ENCODE peak calls at places on chromosomes 6 and 20, in nine cellular contexts. D is body of pancreas, Y is omental fat pad, I is lower leg skin, K is Peyer's patch, H is esophagus squamous epithelium, W is HFFc6, C is choroid plexus epithelial cell, T is tibial artery. G is an unnamed sample.

GRCh38 chr6:53793318-53793975 is 1.4 kb upstream of the LRRC1 start:
- DNase-seq in D (peak), Y (no peak), I (peak), K (peak), H (no peak), W (peak), C (peak), T (peak), G (peak)

GRCh38 chr6:27495386-27496135 is 22.7 kb upstream of the ZNF184 start:
- DNase-seq in D (peak), Y (no peak), I (no peak), K (no peak), H (no peak), W (peak), C (peak), T (peak), G (no peak)

GRCh38 chr6:26003102-26003694 is 40.6 kb downstream of the TRIM38 start:
- DNase-seq in D (peak), Y (peak), I (peak), K (peak), H (no peak), W (peak), C (peak), T (peak), G (peak)

GRCh38 chr20:63032026-63032800 is 25.4 kb upstream of the BHLHE23 start:
- DNase-seq in D (no peak), Y (no peak), I (no peak), K (no peak), H (no peak), W (no peak), C (no peak), T (no peak), G (no peak)

GRCh38 chr20:61797971-61798411 is 267.7 kb downstream of the TAF4 start:
- DNase-seq in D (no peak), Y (no peak), I (no peak), K (no peak), H (no peak), W (no peak), C (no peak), T (no peak), G (no peak)

GRCh38 chr6:169970306-169970988 is 219.0 kb downstream of the ERMARD start:
- DNase-seq in D (peak), Y (no peak), I (no peak), K (no peak), H (no peak), W (no peak), C (no peak), T (no peak), G (no peak)

GRCh38 chr20:48278961-48279481 is 493.7 kb upstream of the SULF2 start:
- DNase-seq in D (no peak), Y (no peak), I (no peak), K (no peak), H (no peak), W (no peak), C (peak), T (no peak), G (no peak)

GRCh38 chr20:45821942-45822341 is 5.2 kb downstream of the TNNC2 start:
- DNase-seq in D (no peak), Y (no peak), I (no peak), K (no peak), H (no peak), W (no peak), C (no peak), T (no peak), G (no peak)

GRCh38 chr6:56938634-56939294 is 16.1 kb upstream of the BEND6 start:
- DNase-seq in D (no peak), Y (peak), I (no peak), K (no peak), H (no peak), W (peak), C (peak), T (peak), G (no peak)

GRCh38 chr6:30091577-30092381 is 16.2 kb upstream of the RNF39 start:
- DNase-seq in D (no peak), Y (no peak), I (no peak), K (no peak), H (no peak), W (peak), C (peak), T (no peak), G (no peak)

GRCh38 chr6:147390909-147391536 is 117.5 kb upstream of the SAMD5 start:
- DNase-seq in D (no peak), Y (no peak), I (no peak), K (no peak), H (no peak), W (peak), C (peak), T (no peak), G (no peak)
- TF ChIP-seq CTCF in D (no peak), Y (no peak), I (no peak), K (peak), H (peak), W (peak), C (peak), T (no peak), G (peak)

GRCh38 chr6:8065519-8065911 is 1.3 kb upstream of the BLOC1S5 start:
- DNase-seq in D (no peak), Y (no peak), I (no peak), K (no peak), H (no peak), W (no peak), C (no peak), T (no peak), G (no peak)

GRCh38 chr6:8066108-8066507 is 1.9 kb upstream of the BLOC1S5 start:
- DNase-seq in D (no peak), Y (no peak), I (no peak), K (no peak), H (no peak), W (no peak), C (no peak), T (no peak), G (no peak)

GRCh38 chr6:8064638-8065518 is 689 bp upstream of the BLOC1S5 start:
- DNase-seq in D (no peak), Y (no peak), I (no peak), K (no peak), H (no peak), W (no peak), C (no peak), T (no peak), G (no peak)

GRCh38 chr6:8061736-8062135 is 2.5 kb downstream of the BLOC1S5 start:
- DNase-seq in D (no peak), Y (no peak), I (no peak), K (no peak), H (no peak), W (no peak), C (no peak), T (no peak), G (no peak)

GRCh38 chr6:8063762-8064637 is at the start of gene BLOC1S5:
- DNase-seq in D (peak), Y (peak), I (peak), K (peak), H (peak), W (peak), C (peak), T (peak), G (peak)
- TF ChIP-seq CTCF in D (no peak), Y (no peak), I (no peak), K (no peak), H (peak), W (peak), C (no peak), T (no peak), G (peak)

GRCh38 chr6:12149944-12150510 is 137.9 kb downstream of the HIVEP1 start:
- DNase-seq in D (no peak), Y (no peak), I (no peak), K (no peak), H (no peak), W (no peak), C (no peak), T (no peak), G (no peak)

GRCh38 chr6:12148841-12149240 is 136.7 kb downstream of the HIVEP1 start:
- DNase-seq in D (no peak), Y (no peak), I (no peak), K (no peak), H (no peak), W (no peak), C (peak), T (no peak), G (no peak)

GRCh38 chr6:12152023-12152960 is 137.9 kb upstream of the EDN1 start:
- DNase-seq in D (no peak), Y (no peak), I (no peak), K (no peak), H (no peak), W (no peak), C (no peak), T (no peak), G (no peak)

GRCh38 chr6:12151433-12151820 is 138.7 kb upstream of the EDN1 start:
- DNase-seq in D (no peak), Y (no peak), I (no peak), K (no peak), H (no peak), W (no peak), C (no peak), T (no peak), G (no peak)

GRCh38 chr6:12150812-12151432 is 138.8 kb downstream of the HIVEP1 start:
- DNase-seq in D (no peak), Y (no peak), I (no peak), K (no peak), H (no peak), W (no peak), C (peak), T (no peak), G (peak)
- TF ChIP-seq CTCF in D (peak), Y (no peak), I (no peak), K (peak), H (peak), W (peak), C (peak), T (peak), G (peak)

DNA sequence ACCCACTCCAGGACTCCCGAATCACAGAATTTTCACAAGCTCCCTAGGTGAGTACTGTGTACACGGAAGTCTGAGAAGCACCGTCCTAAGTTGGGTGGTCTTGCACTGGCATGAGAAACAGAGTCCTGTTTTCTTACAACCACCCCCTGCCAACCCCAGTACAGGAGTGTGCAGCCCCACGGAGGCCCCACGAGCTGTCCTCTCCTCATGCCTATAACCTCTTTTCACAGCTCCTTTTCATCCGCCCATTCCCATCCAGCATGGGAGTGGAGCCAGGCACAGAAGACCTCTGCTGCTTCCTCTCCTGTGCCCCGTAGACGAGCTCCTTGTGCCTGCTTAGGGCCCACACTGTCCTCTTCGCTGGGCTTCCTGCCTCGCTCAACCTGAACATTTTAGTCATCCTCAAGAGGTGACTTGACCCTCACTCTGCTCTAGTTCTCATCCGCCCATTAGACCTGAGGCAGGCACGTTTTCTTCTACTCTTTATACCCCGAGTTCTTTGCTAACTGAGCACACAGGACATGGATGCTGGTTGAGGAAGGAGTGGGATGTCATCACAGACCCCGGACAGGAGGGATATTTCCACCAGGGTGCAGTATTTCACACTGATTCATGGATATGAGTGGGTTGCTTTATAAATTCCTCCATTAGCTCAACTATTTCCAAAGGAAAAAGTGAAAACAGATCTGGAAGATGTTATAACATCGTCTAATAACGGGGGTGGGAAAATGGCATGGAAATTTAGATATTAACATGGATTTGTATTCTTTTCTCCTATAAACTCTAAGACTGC is 160.5 kb downstream of the TTLL2 start:
- DNase-seq in D (no peak), Y (no peak), I (no peak), K (no peak), H (no peak), W (no peak), C (peak), T (no peak), G (no peak)
- TF ChIP-seq CTCF in D (peak), Y (no peak), I (no peak), K (peak), H (peak), W (no peak), C (peak), T (peak), G (peak)